ENCODE peak calls at places on chromosomes 6 and 20, in four cellular contexts. M is choroid plexus epithelial cell, A is heart left ventricle, L is posterior cingulate gyrus. T is an unnamed sample.

GRCh38 chr6:139029470-139030210 is 1.1 kb downstream of the ABRACL start:
- DNase-seq in M (peak), L (peak), A (peak), T (peak)

GRCh38 chr6:35219683-35220326 is 6.0 kb downstream of the SCUBE3 start:
- DNase-seq in M (no peak), A (no peak), L (no peak), T (no peak)

GRCh38 chr20:42567409-42567808 is 622.3 kb downstream of the PTPRT start:
- DNase-seq in M (no peak), L (no peak), A (no peak), T (no peak)

GRCh38 chr6:54717849-54718455 is 128.6 kb upstream of the FAM83B start:
- DNase-seq in A (peak), L (no peak), M (peak), T (peak)

GRCh38 chr20:1933465-1933870 is 38.3 kb downstream of the SIRPA start:
- DNase-seq in M (no peak), L (peak), A (peak), T (no peak)

GRCh38 chr6:5541751-5542432 is 280.6 kb downstream of the FARS2 start:
- DNase-seq in A (no peak), L (no peak), M (peak), T (no peak)

GRCh38 chr20:24296477-24297380 is 172.7 kb upstream of the SYNDIG1 start:
- DNase-seq in A (no peak), L (no peak), M (no peak), T (no peak)

GRCh38 chr20:45358282-45359068 is 4.5 kb upstream of the SYS1 start:
- DNase-seq in A (peak), L (peak), M (peak), T (peak)

GRCh38 chr20:6416371-6416770 is 293.5 kb upstream of the FERMT1 start:
- DNase-seq in L (no peak), A (no peak), M (no peak), T (no peak)

GRCh38 chr6:25456656-25457055 is 177.5 kb downstream of the CARMIL1 start:
- DNase-seq in L (no peak), M (no peak), A (no peak), T (no peak)

GRCh38 chr6:34447381-34447780 is 18.5 kb upstream of the PACSIN1 start:
- DNase-seq in A (no peak), L (no peak), M (no peak), T (no peak)

T was measured in Ammon's horn.